ENCODE peak calls at places on chromosomes 5 and 9, in five cellular contexts. One of them, this sample, is unnamed.
A peak's percentile ranks its signal among the peaks of the same experiment; 100 is the strongest.

GRCh38 chr5:114361724-114362196 is at the start of gene KCNN2:
- DNase-seq in GM12878: peak; percentile 26
- DNase-seq in K562: no peak
- DNase-seq in H1: peak; percentile 87
- DNase-seq in HepG2: peak; percentile 23
- DNase-seq in this sample: no peak

GRCh38 chr5:177483042-177483441 is 9.6 kb upstream of the DBN1 start:
- DNase-seq in HepG2: no peak
- DNase-seq in GM12878: no peak
- DNase-seq in K562: no peak
- DNase-seq in H1: no peak
- DNase-seq in this sample: no peak

GRCh38 chr5:132821791-132822190 is 8.7 kb downstream of the SHROOM1 start:
- DNase-seq in H1: no peak
- DNase-seq in GM12878: no peak
- DNase-seq in K562: no peak
- DNase-seq in HepG2: peak; percentile 69
- DNase-seq in this sample: no peak

GRCh38 chr5:149325894-149326293 is 19.4 kb upstream of the GRPEL2 start:
- DNase-seq in K562: no peak
- DNase-seq in HepG2: no peak
- DNase-seq in GM12878: no peak
- DNase-seq in H1: no peak
- DNase-seq in this sample: no peak

GRCh38 chr5:58800410-58800809 is 217.5 kb downstream of the RAB3C start:
- DNase-seq in K562: no peak
- DNase-seq in H1: no peak
- DNase-seq in GM12878: no peak
- DNase-seq in HepG2: no peak
- DNase-seq in this sample: no peak

GRCh38 chr5:150789943-150790611 is 11.5 kb downstream of the SMIM3 start:
- DNase-seq in K562: no peak
- DNase-seq in HepG2: no peak
- DNase-seq in GM12878: peak; percentile 54
- DNase-seq in H1: no peak
- DNase-seq in this sample: peak; percentile 85

GRCh38 chr5:133831506-133832224 is 136.8 kb downstream of the C5orf15 start:
- DNase-seq in H1: no peak
- DNase-seq in GM12878: no peak
- DNase-seq in HepG2: no peak
- DNase-seq in K562: no peak
- DNase-seq in this sample: no peak

GRCh38 chr9:92637331-92637730 is 32.6 kb downstream of the IPPK start:
- DNase-seq in K562: no peak
- DNase-seq in H1: no peak
- DNase-seq in HepG2: no peak
- DNase-seq in GM12878: no peak
- DNase-seq in this sample: no peak

GRCh38 chr9:114172981-114173833 is 17.9 kb downstream of the COL27A1 start:
- DNase-seq in GM12878: no peak
- DNase-seq in HepG2: peak; percentile 26
- DNase-seq in K562: no peak
- DNase-seq in H1: no peak
- DNase-seq in this sample: no peak

GRCh38 chr5:9604416-9604815 is 25.7 kb downstream of the TAS2R1 start:
- DNase-seq in H1: no peak
- DNase-seq in K562: no peak
- DNase-seq in HepG2: no peak
- DNase-seq in GM12878: no peak
- DNase-seq in this sample: no peak

GRCh38 chr9:129640871-129641750 is 840 bp downstream of the ASB6 start:
- DNase-seq in K562: no peak
- DNase-seq in H1: no peak
- DNase-seq in HepG2: no peak
- DNase-seq in GM12878: no peak
- DNase-seq in this sample: no peak

GRCh38 chr5:148374693-148375360 is 8.9 kb upstream of the FBXO38 start:
- DNase-seq in H1: peak; percentile 29
- DNase-seq in HepG2: peak; percentile 72
- DNase-seq in GM12878: no peak
- DNase-seq in K562: peak; percentile 43
- DNase-seq in this sample: peak; percentile 45

GRCh38 chr5:151107084-151107483 is 26.2 kb upstream of the TNIP1 start:
- DNase-seq in GM12878: no peak
- DNase-seq in K562: no peak
- DNase-seq in HepG2: no peak
- DNase-seq in H1: no peak
- DNase-seq in this sample: no peak

GRCh38 chr5:179380211-179381035 is 35.2 kb upstream of the ADAMTS2 start:
- DNase-seq in K562: no peak
- DNase-seq in GM12878: no peak
- DNase-seq in H1: no peak
- DNase-seq in HepG2: no peak
- DNase-seq in this sample: no peak

GRCh38 chr5:54254482-54255198 is 55.7 kb downstream of the ARL15 start:
- DNase-seq in H1: no peak
- DNase-seq in K562: no peak
- DNase-seq in HepG2: peak; percentile 6
- DNase-seq in GM12878: no peak
- DNase-seq in this sample: no peak

GRCh38 chr5:138491284-138491648 is 26.0 kb downstream of the EGR1 start:
- DNase-seq in HepG2: no peak
- DNase-seq in K562: no peak
- DNase-seq in GM12878: no peak
- DNase-seq in H1: no peak
- DNase-seq in this sample: no peak

GRCh38 chr9:108015690-108016089 is 526.1 kb upstream of the KLF4 start:
- DNase-seq in K562: peak; percentile 82
- DNase-seq in GM12878: no peak
- DNase-seq in HepG2: no peak
- DNase-seq in H1: no peak
- DNase-seq in this sample: no peak
- TF ChIP-seq JUND in K562: peak; percentile 48
- TF ChIP-seq JUND in GM12878: no peak
- TF ChIP-seq JUND in HepG2: no peak
- TF ChIP-seq JUND in H1: no peak
- TF ChIP-seq JUND in this sample: no peak

DNA sequence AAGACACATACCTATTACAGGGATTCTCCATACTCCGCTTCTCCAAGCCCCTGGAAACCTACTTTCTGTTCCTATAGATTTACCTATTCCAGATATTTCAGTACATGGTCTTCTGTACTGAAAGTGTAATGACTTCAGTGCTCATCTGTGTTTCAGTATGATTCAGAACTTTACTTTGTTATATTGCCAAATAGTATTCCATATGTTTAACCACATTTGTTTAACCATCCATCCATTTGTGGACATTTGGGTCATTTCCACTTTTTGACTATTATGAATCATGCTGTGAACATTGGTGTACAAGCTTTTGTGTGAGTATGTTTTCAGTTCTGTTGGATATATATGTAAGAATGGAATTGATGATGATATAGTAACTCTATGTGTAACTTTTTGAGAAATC is 188.9 kb downstream of the PDZD2 start:
- DNase-seq in K562: no peak
- DNase-seq in HepG2: no peak
- DNase-seq in GM12878: no peak
- DNase-seq in H1: no peak
- DNase-seq in this sample: no peak
- TF ChIP-seq RAD21 in K562: no peak
- TF ChIP-seq RAD21 in HepG2: no peak
- TF ChIP-seq RAD21 in GM12878: no peak
- TF ChIP-seq RAD21 in H1: no peak
- TF ChIP-seq RAD21 in this sample: no peak

GRCh38 chr5:36607114-36607561 is 732 bp downstream of the SLC1A3 start:
- DNase-seq in K562: no peak
- DNase-seq in GM12878: no peak
- DNase-seq in H1: no peak
- DNase-seq in HepG2: no peak
- DNase-seq in this sample: peak; percentile 33

GRCh38 chr5:36605241-36605640 is 1.2 kb upstream of the SLC1A3 start:
- DNase-seq in K562: no peak
- DNase-seq in HepG2: no peak
- DNase-seq in GM12878: no peak
- DNase-seq in H1: no peak
- DNase-seq in this sample: no peak

GRCh38 chr5:36606437-36607113 is at the start of gene SLC1A3:
- DNase-seq in H1: no peak
- DNase-seq in K562: no peak
- DNase-seq in GM12878: peak; percentile 28
- DNase-seq in HepG2: no peak
- DNase-seq in this sample: peak; percentile 74

GRCh38 chr5:36607838-36608783 is 1.7 kb downstream of the SLC1A3 start:
- DNase-seq in K562: no peak
- DNase-seq in HepG2: no peak
- DNase-seq in GM12878: no peak
- DNase-seq in H1: no peak
- DNase-seq in this sample: no peak

GRCh38 chr5:36606052-36606436 is 362 bp upstream of the SLC1A3 start:
- DNase-seq in K562: no peak
- DNase-seq in HepG2: no peak
- DNase-seq in H1: no peak
- DNase-seq in GM12878: no peak
- DNase-seq in this sample: no peak
- TF ChIP-seq ZNF274 in K562: no peak
- TF ChIP-seq ZNF274 in HepG2: no peak
- TF ChIP-seq ZNF274 in H1: no peak
- TF ChIP-seq ZNF274 in GM12878: no peak
- TF ChIP-seq ZNF274 in this sample: no peak

GRCh38 chr5:56751914-56752313 is 63.4 kb upstream of the MAP3K1 start:
- DNase-seq in HepG2: no peak
- DNase-seq in K562: no peak
- DNase-seq in H1: no peak
- DNase-seq in GM12878: no peak
- DNase-seq in this sample: no peak

GRCh38 chr5:56760723-56761122 is 54.6 kb upstream of the MAP3K1 start:
- DNase-seq in K562: no peak
- DNase-seq in GM12878: no peak
- DNase-seq in HepG2: no peak
- DNase-seq in H1: no peak
- DNase-seq in this sample: no peak

GRCh38 chr5:56759521-56759920 is 55.8 kb upstream of the MAP3K1 start:
- DNase-seq in GM12878: no peak
- DNase-seq in HepG2: no peak
- DNase-seq in H1: no peak
- DNase-seq in K562: no peak
- DNase-seq in this sample: no peak

GRCh38 chr5:56761486-56761885 is 53.9 kb upstream of the MAP3K1 start:
- DNase-seq in K562: no peak
- DNase-seq in H1: no peak
- DNase-seq in HepG2: no peak
- DNase-seq in GM12878: no peak
- DNase-seq in this sample: no peak

GRCh38 chr5:56757077-56757476 is 58.3 kb upstream of the MAP3K1 start:
- DNase-seq in HepG2: no peak
- DNase-seq in H1: no peak
- DNase-seq in GM12878: no peak
- DNase-seq in K562: no peak
- DNase-seq in this sample: no peak
- TF ChIP-seq JUND in HepG2: no peak
- TF ChIP-seq JUND in H1: no peak
- TF ChIP-seq JUND in GM12878: no peak
- TF ChIP-seq JUND in K562: no peak
- TF ChIP-seq JUND in this sample: no peak

GRCh38 chr9:98142925-98143481 is 24.0 kb upstream of the TRIM14 start:
- DNase-seq in H1: no peak
- DNase-seq in HepG2: no peak
- DNase-seq in GM12878: no peak
- DNase-seq in K562: no peak
- DNase-seq in this sample: no peak

GRCh38 chr9:98144631-98145030 is 25.6 kb upstream of the TRIM14 start:
- DNase-seq in H1: no peak
- DNase-seq in K562: no peak
- DNase-seq in HepG2: no peak
- DNase-seq in GM12878: no peak
- DNase-seq in this sample: no peak

GRCh38 chr9:98140503-98140902 is 21.5 kb upstream of the TRIM14 start:
- DNase-seq in HepG2: no peak
- DNase-seq in K562: no peak
- DNase-seq in H1: no peak
- DNase-seq in GM12878: no peak
- DNase-seq in this sample: no peak

GRCh38 chr9:98144076-98144475 is 25.1 kb upstream of the TRIM14 start:
- DNase-seq in HepG2: no peak
- DNase-seq in H1: no peak
- DNase-seq in K562: no peak
- DNase-seq in GM12878: no peak
- DNase-seq in this sample: no peak

DNA sequence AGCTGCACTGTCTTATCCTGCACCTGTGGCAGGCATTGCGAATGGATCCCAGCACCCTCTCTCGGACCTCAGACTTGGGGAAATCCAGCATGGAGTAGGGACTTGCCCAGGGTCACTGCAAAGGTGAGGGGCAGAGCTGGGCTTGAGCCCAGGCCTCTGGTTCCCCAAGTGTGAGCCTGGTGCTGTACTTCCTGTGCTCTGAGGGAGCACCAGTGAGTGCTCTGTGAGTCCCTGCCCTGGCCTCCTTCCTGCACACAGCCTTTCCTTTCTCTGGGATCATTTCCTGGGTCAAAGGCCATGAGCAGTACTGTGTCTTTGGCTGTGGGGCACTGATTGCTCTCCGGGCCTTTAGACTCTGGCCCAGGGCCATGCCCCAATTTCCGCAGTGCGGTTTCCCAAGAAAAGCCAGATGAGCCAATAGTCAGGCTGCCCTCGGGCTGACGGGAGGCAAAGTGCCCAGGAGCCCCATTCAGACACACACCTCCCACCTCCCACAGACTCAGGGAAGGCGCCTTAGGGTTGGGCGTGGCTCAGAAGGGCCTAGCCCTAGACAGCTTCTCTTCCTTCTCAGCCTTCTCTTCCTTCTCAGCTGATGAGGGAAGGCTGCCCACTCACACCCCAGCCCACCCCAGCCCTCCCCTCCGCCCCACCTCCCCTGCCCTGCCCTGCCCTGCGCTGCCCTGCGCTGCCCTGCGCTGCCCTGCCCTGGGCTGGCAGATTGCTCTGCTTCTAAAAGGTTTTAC is 23.3 kb upstream of the TRIM14 start:
- DNase-seq in H1: no peak
- DNase-seq in GM12878: no peak
- DNase-seq in K562: no peak
- DNase-seq in HepG2: peak; percentile 51
- DNase-seq in this sample: no peak
- TF ChIP-seq RAD21 in H1: no peak
- TF ChIP-seq RAD21 in GM12878: no peak
- TF ChIP-seq RAD21 in K562: no peak
- TF ChIP-seq RAD21 in HepG2: peak; percentile 25
- TF ChIP-seq RAD21 in this sample: no peak

This sample was measured in HCT116.